ENCODE peak calls at places on chromosomes 4 and X, in eight cellular contexts. One of them, this sample, is unnamed.

GRCh38 chr4:53917719-53918118 is 146.7 kb downstream of the CHIC2 start:
- DNase-seq in iris pigment epithelial cell: peak
- DNase-seq in stimulated activated CD4-positive, alpha-beta T cell treated with anti-CD3 and anti-CD28 coated beads, Interleukin-2, amount 100 ng/mL, for 24 hours: no peak
- DNase-seq in naive thymus-derived CD8-positive, alpha-beta T cell: no peak
- DNase-seq in BE2C: no peak
- DNase-seq in globus pallidus: no peak
- DNase-seq in activated CD4-positive, CD25-positive, alpha-beta regulatory T cell: no peak
- DNase-seq in M059J: peak
- DNase-seq in this sample: no peak

GRCh38 chrX:119688856-119689455 is 4.0 kb downstream of the SEPTIN6 start:
- DNase-seq in iris pigment epithelial cell: no peak
- DNase-seq in M059J: no peak
- DNase-seq in globus pallidus: no peak
- DNase-seq in activated CD4-positive, CD25-positive, alpha-beta regulatory T cell: peak
- DNase-seq in naive thymus-derived CD8-positive, alpha-beta T cell: peak
- DNase-seq in stimulated activated CD4-positive, alpha-beta T cell treated with anti-CD3 and anti-CD28 coated beads, Interleukin-2, amount 100 ng/mL, for 24 hours: no peak
- DNase-seq in BE2C: no peak
- DNase-seq in this sample: no peak

GRCh38 chrX:93673056-93673868 is at the start of gene NAP1L3:
- DNase-seq in activated CD4-positive, CD25-positive, alpha-beta regulatory T cell: peak
- DNase-seq in stimulated activated CD4-positive, alpha-beta T cell treated with anti-CD3 and anti-CD28 coated beads, Interleukin-2, amount 100 ng/mL, for 24 hours: peak
- DNase-seq in BE2C: peak
- DNase-seq in M059J: peak
- DNase-seq in naive thymus-derived CD8-positive, alpha-beta T cell: peak
- DNase-seq in iris pigment epithelial cell: peak
- DNase-seq in globus pallidus: peak
- DNase-seq in this sample: no peak

GRCh38 chrX:100652266-100652665 is 8.3 kb downstream of the SRPX2 start:
- DNase-seq in BE2C: no peak
- DNase-seq in activated CD4-positive, CD25-positive, alpha-beta regulatory T cell: no peak
- DNase-seq in naive thymus-derived CD8-positive, alpha-beta T cell: no peak
- DNase-seq in M059J: no peak
- DNase-seq in stimulated activated CD4-positive, alpha-beta T cell treated with anti-CD3 and anti-CD28 coated beads, Interleukin-2, amount 100 ng/mL, for 24 hours: no peak
- DNase-seq in globus pallidus: no peak
- DNase-seq in iris pigment epithelial cell: no peak
- DNase-seq in this sample: no peak

GRCh38 chr4:17717301-17717700 is 64.1 kb downstream of the FAM184B start:
- DNase-seq in globus pallidus: no peak
- DNase-seq in activated CD4-positive, CD25-positive, alpha-beta regulatory T cell: no peak
- DNase-seq in M059J: no peak
- DNase-seq in naive thymus-derived CD8-positive, alpha-beta T cell: no peak
- DNase-seq in BE2C: no peak
- DNase-seq in stimulated activated CD4-positive, alpha-beta T cell treated with anti-CD3 and anti-CD28 coated beads, Interleukin-2, amount 100 ng/mL, for 24 hours: no peak
- DNase-seq in iris pigment epithelial cell: no peak
- DNase-seq in this sample: no peak

GRCh38 chr4:168531305-168531704 is 34.5 kb downstream of the PALLD start:
- DNase-seq in activated CD4-positive, CD25-positive, alpha-beta regulatory T cell: no peak
- DNase-seq in globus pallidus: no peak
- DNase-seq in BE2C: no peak
- DNase-seq in stimulated activated CD4-positive, alpha-beta T cell treated with anti-CD3 and anti-CD28 coated beads, Interleukin-2, amount 100 ng/mL, for 24 hours: no peak
- DNase-seq in naive thymus-derived CD8-positive, alpha-beta T cell: no peak
- DNase-seq in iris pigment epithelial cell: no peak
- DNase-seq in M059J: no peak
- DNase-seq in this sample: no peak

GRCh38 chr4:88660446-88661294 is 37.0 kb downstream of the NAP1L5 start:
- DNase-seq in M059J: peak
- DNase-seq in stimulated activated CD4-positive, alpha-beta T cell treated with anti-CD3 and anti-CD28 coated beads, Interleukin-2, amount 100 ng/mL, for 24 hours: no peak
- DNase-seq in naive thymus-derived CD8-positive, alpha-beta T cell: no peak
- DNase-seq in activated CD4-positive, CD25-positive, alpha-beta regulatory T cell: no peak
- DNase-seq in BE2C: no peak
- DNase-seq in iris pigment epithelial cell: peak
- DNase-seq in globus pallidus: no peak
- DNase-seq in this sample: no peak

GRCh38 chr4:61294001-61294400 is 93.9 kb downstream of the ADGRL3 start:
- DNase-seq in BE2C: no peak
- DNase-seq in iris pigment epithelial cell: no peak
- DNase-seq in stimulated activated CD4-positive, alpha-beta T cell treated with anti-CD3 and anti-CD28 coated beads, Interleukin-2, amount 100 ng/mL, for 24 hours: no peak
- DNase-seq in activated CD4-positive, CD25-positive, alpha-beta regulatory T cell: no peak
- DNase-seq in M059J: no peak
- DNase-seq in naive thymus-derived CD8-positive, alpha-beta T cell: no peak
- DNase-seq in globus pallidus: no peak
- DNase-seq in this sample: no peak

GRCh38 chr4:41199788-41200187 is 14.6 kb downstream of the APBB2 start:
- DNase-seq in BE2C: no peak
- DNase-seq in globus pallidus: no peak
- DNase-seq in naive thymus-derived CD8-positive, alpha-beta T cell: no peak
- DNase-seq in activated CD4-positive, CD25-positive, alpha-beta regulatory T cell: no peak
- DNase-seq in stimulated activated CD4-positive, alpha-beta T cell treated with anti-CD3 and anti-CD28 coated beads, Interleukin-2, amount 100 ng/mL, for 24 hours: no peak
- DNase-seq in M059J: no peak
- DNase-seq in iris pigment epithelial cell: no peak
- DNase-seq in this sample: no peak

GRCh38 chr4:30789219-30789671 is 69.1 kb downstream of the PCDH7 start:
- DNase-seq in M059J: no peak
- DNase-seq in BE2C: no peak
- DNase-seq in globus pallidus: no peak
- DNase-seq in iris pigment epithelial cell: no peak
- DNase-seq in naive thymus-derived CD8-positive, alpha-beta T cell: no peak
- DNase-seq in stimulated activated CD4-positive, alpha-beta T cell treated with anti-CD3 and anti-CD28 coated beads, Interleukin-2, amount 100 ng/mL, for 24 hours: no peak
- DNase-seq in activated CD4-positive, CD25-positive, alpha-beta regulatory T cell: no peak
- DNase-seq in this sample: no peak

GRCh38 chr4:173575482-173576152 is 45.6 kb upstream of the HAND2 start:
- DNase-seq in M059J: no peak
- DNase-seq in activated CD4-positive, CD25-positive, alpha-beta regulatory T cell: no peak
- DNase-seq in BE2C: no peak
- DNase-seq in stimulated activated CD4-positive, alpha-beta T cell treated with anti-CD3 and anti-CD28 coated beads, Interleukin-2, amount 100 ng/mL, for 24 hours: no peak
- DNase-seq in naive thymus-derived CD8-positive, alpha-beta T cell: no peak
- DNase-seq in iris pigment epithelial cell: no peak
- DNase-seq in globus pallidus: no peak
- DNase-seq in this sample: no peak

GRCh38 chr4:99715286-99715685 is 57.7 kb upstream of the C4orf54 start:
- DNase-seq in naive thymus-derived CD8-positive, alpha-beta T cell: no peak
- DNase-seq in M059J: no peak
- DNase-seq in iris pigment epithelial cell: no peak
- DNase-seq in activated CD4-positive, CD25-positive, alpha-beta regulatory T cell: no peak
- DNase-seq in BE2C: no peak
- DNase-seq in globus pallidus: no peak
- DNase-seq in stimulated activated CD4-positive, alpha-beta T cell treated with anti-CD3 and anti-CD28 coated beads, Interleukin-2, amount 100 ng/mL, for 24 hours: no peak
- DNase-seq in this sample: no peak

GRCh38 chr4:101730291-101731117 is 60.0 kb upstream of the BANK1 start:
- DNase-seq in globus pallidus: peak
- DNase-seq in stimulated activated CD4-positive, alpha-beta T cell treated with anti-CD3 and anti-CD28 coated beads, Interleukin-2, amount 100 ng/mL, for 24 hours: peak
- DNase-seq in iris pigment epithelial cell: peak
- DNase-seq in BE2C: peak
- DNase-seq in M059J: peak
- DNase-seq in activated CD4-positive, CD25-positive, alpha-beta regulatory T cell: no peak
- DNase-seq in naive thymus-derived CD8-positive, alpha-beta T cell: peak
- DNase-seq in this sample: peak

GRCh38 chr4:163404570-163404969 is 60.9 kb downstream of the NPY5R start:
- DNase-seq in iris pigment epithelial cell: peak
- DNase-seq in activated CD4-positive, CD25-positive, alpha-beta regulatory T cell: no peak
- DNase-seq in BE2C: no peak
- DNase-seq in globus pallidus: no peak
- DNase-seq in naive thymus-derived CD8-positive, alpha-beta T cell: no peak
- DNase-seq in stimulated activated CD4-positive, alpha-beta T cell treated with anti-CD3 and anti-CD28 coated beads, Interleukin-2, amount 100 ng/mL, for 24 hours: no peak
- DNase-seq in M059J: no peak
- DNase-seq in this sample: no peak

GRCh38 chr4:184907216-184907615 is 81.4 kb upstream of the ACSL1 start:
- DNase-seq in naive thymus-derived CD8-positive, alpha-beta T cell: no peak
- DNase-seq in stimulated activated CD4-positive, alpha-beta T cell treated with anti-CD3 and anti-CD28 coated beads, Interleukin-2, amount 100 ng/mL, for 24 hours: no peak
- DNase-seq in BE2C: no peak
- DNase-seq in globus pallidus: no peak
- DNase-seq in M059J: no peak
- DNase-seq in activated CD4-positive, CD25-positive, alpha-beta regulatory T cell: no peak
- DNase-seq in iris pigment epithelial cell: no peak
- DNase-seq in this sample: no peak

GRCh38 chr4:152944678-152945320 is 8.7 kb downstream of the FHDC1 start:
- DNase-seq in stimulated activated CD4-positive, alpha-beta T cell treated with anti-CD3 and anti-CD28 coated beads, Interleukin-2, amount 100 ng/mL, for 24 hours: no peak
- DNase-seq in M059J: no peak
- DNase-seq in globus pallidus: no peak
- DNase-seq in BE2C: no peak
- DNase-seq in iris pigment epithelial cell: no peak
- DNase-seq in naive thymus-derived CD8-positive, alpha-beta T cell: no peak
- DNase-seq in activated CD4-positive, CD25-positive, alpha-beta regulatory T cell: no peak
- DNase-seq in this sample: no peak

GRCh38 chrX:84175274-84175673 is 12.7 kb downstream of the RPS6KA6 start:
- DNase-seq in stimulated activated CD4-positive, alpha-beta T cell treated with anti-CD3 and anti-CD28 coated beads, Interleukin-2, amount 100 ng/mL, for 24 hours: no peak
- DNase-seq in naive thymus-derived CD8-positive, alpha-beta T cell: no peak
- DNase-seq in iris pigment epithelial cell: no peak
- DNase-seq in M059J: no peak
- DNase-seq in BE2C: no peak
- DNase-seq in activated CD4-positive, CD25-positive, alpha-beta regulatory T cell: no peak
- DNase-seq in globus pallidus: no peak
- DNase-seq in this sample: no peak

GRCh38 chrX:21168401-21169160 is 205.6 kb upstream of the CNKSR2 start:
- DNase-seq in activated CD4-positive, CD25-positive, alpha-beta regulatory T cell: no peak
- DNase-seq in globus pallidus: no peak
- DNase-seq in iris pigment epithelial cell: no peak
- DNase-seq in BE2C: no peak
- DNase-seq in stimulated activated CD4-positive, alpha-beta T cell treated with anti-CD3 and anti-CD28 coated beads, Interleukin-2, amount 100 ng/mL, for 24 hours: no peak
- DNase-seq in naive thymus-derived CD8-positive, alpha-beta T cell: no peak
- DNase-seq in M059J: no peak
- DNase-seq in this sample: no peak

GRCh38 chr4:76830612-76831474 is 67.1 kb downstream of the SOWAHB start:
- DNase-seq in naive thymus-derived CD8-positive, alpha-beta T cell: no peak
- DNase-seq in BE2C: no peak
- DNase-seq in stimulated activated CD4-positive, alpha-beta T cell treated with anti-CD3 and anti-CD28 coated beads, Interleukin-2, amount 100 ng/mL, for 24 hours: no peak
- DNase-seq in M059J: peak
- DNase-seq in iris pigment epithelial cell: peak
- DNase-seq in globus pallidus: no peak
- DNase-seq in activated CD4-positive, CD25-positive, alpha-beta regulatory T cell: no peak
- DNase-seq in this sample: no peak

GRCh38 chr4:37604464-37604863 is 81.7 kb downstream of the RELL1 start:
- DNase-seq in BE2C: no peak
- DNase-seq in iris pigment epithelial cell: peak
- DNase-seq in naive thymus-derived CD8-positive, alpha-beta T cell: no peak
- DNase-seq in M059J: peak
- DNase-seq in activated CD4-positive, CD25-positive, alpha-beta regulatory T cell: no peak
- DNase-seq in stimulated activated CD4-positive, alpha-beta T cell treated with anti-CD3 and anti-CD28 coated beads, Interleukin-2, amount 100 ng/mL, for 24 hours: no peak
- DNase-seq in globus pallidus: no peak
- DNase-seq in this sample: no peak

GRCh38 chr4:74431113-74431826 is 13.7 kb upstream of the AREG start:
- DNase-seq in naive thymus-derived CD8-positive, alpha-beta T cell: no peak
- DNase-seq in globus pallidus: no peak
- DNase-seq in activated CD4-positive, CD25-positive, alpha-beta regulatory T cell: no peak
- DNase-seq in BE2C: no peak
- DNase-seq in M059J: no peak
- DNase-seq in iris pigment epithelial cell: peak
- DNase-seq in stimulated activated CD4-positive, alpha-beta T cell treated with anti-CD3 and anti-CD28 coated beads, Interleukin-2, amount 100 ng/mL, for 24 hours: no peak
- DNase-seq in this sample: no peak

GRCh38 chr4:4443821-4444220 is 56.9 kb downstream of the NSG1 start:
- DNase-seq in activated CD4-positive, CD25-positive, alpha-beta regulatory T cell: no peak
- DNase-seq in BE2C: no peak
- DNase-seq in naive thymus-derived CD8-positive, alpha-beta T cell: no peak
- DNase-seq in stimulated activated CD4-positive, alpha-beta T cell treated with anti-CD3 and anti-CD28 coated beads, Interleukin-2, amount 100 ng/mL, for 24 hours: no peak
- DNase-seq in iris pigment epithelial cell: peak
- DNase-seq in globus pallidus: no peak
- DNase-seq in M059J: peak
- DNase-seq in this sample: no peak

GRCh38 chr4:187017156-187017555 is 293.5 kb upstream of the FAT1 start:
- DNase-seq in activated CD4-positive, CD25-positive, alpha-beta regulatory T cell: no peak
- DNase-seq in stimulated activated CD4-positive, alpha-beta T cell treated with anti-CD3 and anti-CD28 coated beads, Interleukin-2, amount 100 ng/mL, for 24 hours: no peak
- DNase-seq in M059J: no peak
- DNase-seq in iris pigment epithelial cell: no peak
- DNase-seq in globus pallidus: no peak
- DNase-seq in BE2C: no peak
- DNase-seq in naive thymus-derived CD8-positive, alpha-beta T cell: no peak
- DNase-seq in this sample: no peak

GRCh38 chrX:2690856-2691542 is at the start of gene CD99:
- DNase-seq in naive thymus-derived CD8-positive, alpha-beta T cell: peak
- DNase-seq in BE2C: peak
- DNase-seq in activated CD4-positive, CD25-positive, alpha-beta regulatory T cell: no peak
- DNase-seq in globus pallidus: peak
- DNase-seq in iris pigment epithelial cell: peak
- DNase-seq in M059J: peak
- DNase-seq in stimulated activated CD4-positive, alpha-beta T cell treated with anti-CD3 and anti-CD28 coated beads, Interleukin-2, amount 100 ng/mL, for 24 hours: peak
- DNase-seq in this sample: no peak

GRCh38 chr4:23851455-23851854 is 38.4 kb downstream of the PPARGC1A start:
- DNase-seq in stimulated activated CD4-positive, alpha-beta T cell treated with anti-CD3 and anti-CD28 coated beads, Interleukin-2, amount 100 ng/mL, for 24 hours: no peak
- DNase-seq in iris pigment epithelial cell: no peak
- DNase-seq in naive thymus-derived CD8-positive, alpha-beta T cell: no peak
- DNase-seq in BE2C: no peak
- DNase-seq in globus pallidus: no peak
- DNase-seq in M059J: no peak
- DNase-seq in activated CD4-positive, CD25-positive, alpha-beta regulatory T cell: no peak
- DNase-seq in this sample: no peak

GRCh38 chr4:88276952-88277710 is 7.2 kb downstream of the PPM1K start:
- DNase-seq in stimulated activated CD4-positive, alpha-beta T cell treated with anti-CD3 and anti-CD28 coated beads, Interleukin-2, amount 100 ng/mL, for 24 hours: no peak
- DNase-seq in naive thymus-derived CD8-positive, alpha-beta T cell: no peak
- DNase-seq in globus pallidus: no peak
- DNase-seq in activated CD4-positive, CD25-positive, alpha-beta regulatory T cell: no peak
- DNase-seq in M059J: peak
- DNase-seq in BE2C: no peak
- DNase-seq in iris pigment epithelial cell: no peak
- DNase-seq in this sample: no peak

GRCh38 chrX:19798423-19798822 is 89.0 kb downstream of the SH3KBP1 start:
- DNase-seq in naive thymus-derived CD8-positive, alpha-beta T cell: no peak
- DNase-seq in stimulated activated CD4-positive, alpha-beta T cell treated with anti-CD3 and anti-CD28 coated beads, Interleukin-2, amount 100 ng/mL, for 24 hours: no peak
- DNase-seq in globus pallidus: no peak
- DNase-seq in M059J: peak
- DNase-seq in activated CD4-positive, CD25-positive, alpha-beta regulatory T cell: no peak
- DNase-seq in iris pigment epithelial cell: no peak
- DNase-seq in BE2C: no peak
- DNase-seq in this sample: no peak

GRCh38 chrX:40996886-40997530 is 88.2 kb upstream of the USP9X start:
- DNase-seq in globus pallidus: peak
- DNase-seq in BE2C: peak
- DNase-seq in M059J: peak
- DNase-seq in stimulated activated CD4-positive, alpha-beta T cell treated with anti-CD3 and anti-CD28 coated beads, Interleukin-2, amount 100 ng/mL, for 24 hours: no peak
- DNase-seq in iris pigment epithelial cell: peak
- DNase-seq in activated CD4-positive, CD25-positive, alpha-beta regulatory T cell: no peak
- DNase-seq in naive thymus-derived CD8-positive, alpha-beta T cell: no peak
- DNase-seq in this sample: no peak

GRCh38 chr4:86975927-86976326 is 41.1 kb downstream of the AFF1 start:
- DNase-seq in stimulated activated CD4-positive, alpha-beta T cell treated with anti-CD3 and anti-CD28 coated beads, Interleukin-2, amount 100 ng/mL, for 24 hours: no peak
- DNase-seq in BE2C: no peak
- DNase-seq in activated CD4-positive, CD25-positive, alpha-beta regulatory T cell: no peak
- DNase-seq in M059J: no peak
- DNase-seq in globus pallidus: no peak
- DNase-seq in naive thymus-derived CD8-positive, alpha-beta T cell: no peak
- DNase-seq in iris pigment epithelial cell: no peak
- DNase-seq in this sample: no peak

GRCh38 chr4:150962245-150962644 is 52.8 kb downstream of the LRBA start:
- DNase-seq in naive thymus-derived CD8-positive, alpha-beta T cell: no peak
- DNase-seq in iris pigment epithelial cell: peak
- DNase-seq in stimulated activated CD4-positive, alpha-beta T cell treated with anti-CD3 and anti-CD28 coated beads, Interleukin-2, amount 100 ng/mL, for 24 hours: peak
- DNase-seq in activated CD4-positive, CD25-positive, alpha-beta regulatory T cell: no peak
- DNase-seq in globus pallidus: no peak
- DNase-seq in M059J: peak
- DNase-seq in BE2C: no peak
- DNase-seq in this sample: peak

GRCh38 chr4:111323496-111323895 is 700.6 kb upstream of the PITX2 start:
- DNase-seq in BE2C: no peak
- DNase-seq in stimulated activated CD4-positive, alpha-beta T cell treated with anti-CD3 and anti-CD28 coated beads, Interleukin-2, amount 100 ng/mL, for 24 hours: no peak
- DNase-seq in naive thymus-derived CD8-positive, alpha-beta T cell: no peak
- DNase-seq in globus pallidus: no peak
- DNase-seq in M059J: peak
- DNase-seq in iris pigment epithelial cell: peak
- DNase-seq in activated CD4-positive, CD25-positive, alpha-beta regulatory T cell: no peak
- DNase-seq in this sample: no peak

GRCh38 chr4:683982-684571 is 4.9 kb downstream of the SLC49A3 start:
- DNase-seq in globus pallidus: peak
- DNase-seq in M059J: peak
- DNase-seq in naive thymus-derived CD8-positive, alpha-beta T cell: peak
- DNase-seq in BE2C: peak
- DNase-seq in stimulated activated CD4-positive, alpha-beta T cell treated with anti-CD3 and anti-CD28 coated beads, Interleukin-2, amount 100 ng/mL, for 24 hours: peak
- DNase-seq in iris pigment epithelial cell: peak
- DNase-seq in activated CD4-positive, CD25-positive, alpha-beta regulatory T cell: no peak
- DNase-seq in this sample: peak

This sample was measured in NK-92 treated with Interleukin-12 subunit alpha and Interleukin-12 subunit beta, amount 100 ng/mL, for 24 hours.